ENCODE peak calls at places on chromosomes 6 and 20, in seven cellular contexts. One of them, this sample, is unnamed.

GRCh38 chr6:41356838-41357237 is 21.4 kb downstream of the NCR2 start:
- DNase-seq in A549: no peak
- DNase-seq in stomach: no peak
- DNase-seq in uterus: no peak
- DNase-seq in spleen: no peak
- DNase-seq in ovary: no peak
- DNase-seq in body of pancreas: no peak
- DNase-seq in this sample: no peak

GRCh38 chr20:35947489-35947888 is 6.8 kb downstream of the SCAND1 start:
- DNase-seq in A549: peak
- DNase-seq in stomach: no peak
- DNase-seq in uterus: no peak
- DNase-seq in spleen: no peak
- DNase-seq in ovary: no peak
- DNase-seq in body of pancreas: no peak
- DNase-seq in this sample: no peak

GRCh38 chr6:4580361-4580760 is 195.8 kb upstream of the CDYL start:
- DNase-seq in A549: no peak
- DNase-seq in stomach: no peak
- DNase-seq in uterus: no peak
- DNase-seq in spleen: no peak
- DNase-seq in ovary: no peak
- DNase-seq in body of pancreas: no peak
- DNase-seq in this sample: no peak

GRCh38 chr20:3238616-3239025 is 369 bp downstream of the SLC4A11 start:
- DNase-seq in A549: peak
- DNase-seq in stomach: peak
- DNase-seq in uterus: no peak
- DNase-seq in spleen: no peak
- DNase-seq in ovary: peak
- DNase-seq in body of pancreas: peak
- DNase-seq in this sample: no peak

GRCh38 chr6:75579951-75580350 is 21.7 kb upstream of the SENP6 start:
- DNase-seq in A549: no peak
- DNase-seq in stomach: no peak
- DNase-seq in uterus: no peak
- DNase-seq in spleen: no peak
- DNase-seq in ovary: no peak
- DNase-seq in body of pancreas: no peak
- DNase-seq in this sample: no peak

GRCh38 chr6:17932362-17932852 is 55.0 kb downstream of the KIF13A start:
- DNase-seq in A549: no peak
- DNase-seq in stomach: no peak
- DNase-seq in uterus: peak
- DNase-seq in spleen: no peak
- DNase-seq in ovary: no peak
- DNase-seq in body of pancreas: peak
- DNase-seq in this sample: no peak

GRCh38 chr20:18431206-18431605 is 35.6 kb downstream of the DZANK1 start:
- DNase-seq in A549: no peak
- DNase-seq in stomach: no peak
- DNase-seq in uterus: no peak
- DNase-seq in spleen: no peak
- DNase-seq in ovary: no peak
- DNase-seq in body of pancreas: no peak
- DNase-seq in this sample: no peak

GRCh38 chr20:54479138-54479906 is 3.9 kb downstream of the DOK5 start:
- DNase-seq in A549: no peak
- DNase-seq in stomach: no peak
- DNase-seq in uterus: no peak
- DNase-seq in spleen: no peak
- DNase-seq in ovary: no peak
- DNase-seq in body of pancreas: no peak
- DNase-seq in this sample: no peak

GRCh38 chr20:44651507-44652373 is at the start of gene ADA:
- DNase-seq in A549: peak
- DNase-seq in stomach: peak
- DNase-seq in uterus: peak
- DNase-seq in spleen: peak
- DNase-seq in ovary: peak
- DNase-seq in body of pancreas: peak
- DNase-seq in this sample: peak

GRCh38 chr20:38343798-38344701 is 2.2 kb upstream of the LBP start:
- DNase-seq in A549: no peak
- DNase-seq in stomach: no peak
- DNase-seq in uterus: no peak
- DNase-seq in spleen: no peak
- DNase-seq in ovary: no peak
- DNase-seq in body of pancreas: no peak
- DNase-seq in this sample: no peak

GRCh38 chr6:137013738-137014602 is 30.8 kb downstream of the IL20RA start:
- DNase-seq in A549: peak
- DNase-seq in stomach: no peak
- DNase-seq in uterus: peak
- DNase-seq in spleen: no peak
- DNase-seq in ovary: no peak
- DNase-seq in body of pancreas: no peak
- DNase-seq in this sample: no peak

GRCh38 chr20:52031206-52031573 is 160.4 kb downstream of the ZFP64 start:
- DNase-seq in A549: no peak
- DNase-seq in stomach: no peak
- DNase-seq in uterus: no peak
- DNase-seq in spleen: no peak
- DNase-seq in ovary: no peak
- DNase-seq in body of pancreas: no peak
- DNase-seq in this sample: no peak

GRCh38 chr6:137105375-137105774 is 60.6 kb upstream of the IL20RA start:
- DNase-seq in A549: no peak
- DNase-seq in stomach: no peak
- DNase-seq in uterus: no peak
- DNase-seq in spleen: no peak
- DNase-seq in ovary: no peak
- DNase-seq in body of pancreas: no peak
- DNase-seq in this sample: no peak

GRCh38 chr6:169556758-169557505 is 144.9 kb downstream of the WDR27 start:
- DNase-seq in A549: no peak
- DNase-seq in stomach: no peak
- DNase-seq in uterus: no peak
- DNase-seq in spleen: no peak
- DNase-seq in ovary: no peak
- DNase-seq in body of pancreas: no peak
- DNase-seq in this sample: no peak

GRCh38 chr6:117215353-117216090 is 49.8 kb upstream of the VGLL2 start:
- DNase-seq in A549: no peak
- DNase-seq in stomach: no peak
- DNase-seq in uterus: no peak
- DNase-seq in spleen: no peak
- DNase-seq in ovary: no peak
- DNase-seq in body of pancreas: no peak
- DNase-seq in this sample: no peak

GRCh38 chr20:4018015-4018748 is 2.8 kb upstream of the RNF24 start:
- DNase-seq in A549: no peak
- DNase-seq in stomach: no peak
- DNase-seq in uterus: no peak
- DNase-seq in spleen: no peak
- DNase-seq in ovary: no peak
- DNase-seq in body of pancreas: no peak
- DNase-seq in this sample: no peak

GRCh38 chr6:80636689-80637088 is 530.2 kb downstream of the BCKDHB start:
- DNase-seq in A549: no peak
- DNase-seq in stomach: no peak
- DNase-seq in uterus: no peak
- DNase-seq in spleen: no peak
- DNase-seq in ovary: no peak
- DNase-seq in body of pancreas: no peak
- DNase-seq in this sample: no peak

GRCh38 chr6:165615629-165616028 is 47.4 kb downstream of the PDE10A start:
- DNase-seq in A549: no peak
- DNase-seq in stomach: no peak
- DNase-seq in uterus: peak
- DNase-seq in spleen: no peak
- DNase-seq in ovary: no peak
- DNase-seq in body of pancreas: no peak
- DNase-seq in this sample: no peak

GRCh38 chr6:45741437-45742166 is 274.1 kb downstream of the CLIC5 start:
- DNase-seq in A549: no peak
- DNase-seq in stomach: peak
- DNase-seq in uterus: no peak
- DNase-seq in spleen: no peak
- DNase-seq in ovary: peak
- DNase-seq in body of pancreas: no peak
- DNase-seq in this sample: peak

GRCh38 chr6:16049178-16049577 is 79.7 kb upstream of the MYLIP start:
- DNase-seq in A549: no peak
- DNase-seq in stomach: no peak
- DNase-seq in uterus: no peak
- DNase-seq in spleen: no peak
- DNase-seq in ovary: no peak
- DNase-seq in body of pancreas: no peak
- DNase-seq in this sample: no peak

GRCh38 chr6:7878401-7878964 is 32.1 kb downstream of the TXNDC5 start:
- DNase-seq in A549: no peak
- DNase-seq in stomach: no peak
- DNase-seq in uterus: no peak
- DNase-seq in spleen: no peak
- DNase-seq in ovary: peak
- DNase-seq in body of pancreas: no peak
- DNase-seq in this sample: no peak

GRCh38 chr6:27126815-27127537 is 120.5 kb upstream of the PRSS16 start:
- DNase-seq in A549: peak
- DNase-seq in stomach: peak
- DNase-seq in uterus: peak
- DNase-seq in spleen: peak
- DNase-seq in ovary: peak
- DNase-seq in body of pancreas: peak
- DNase-seq in this sample: peak

GRCh38 chr20:37526238-37526838 is 1.3 kb downstream of the BLCAP start:
- DNase-seq in A549: no peak
- DNase-seq in stomach: no peak
- DNase-seq in uterus: no peak
- DNase-seq in spleen: peak
- DNase-seq in ovary: peak
- DNase-seq in body of pancreas: no peak
- DNase-seq in this sample: no peak

GRCh38 chr6:15911753-15912504 is 217.0 kb upstream of the MYLIP start:
- DNase-seq in A549: no peak
- DNase-seq in stomach: no peak
- DNase-seq in uterus: no peak
- DNase-seq in spleen: no peak
- DNase-seq in ovary: no peak
- DNase-seq in body of pancreas: no peak
- DNase-seq in this sample: no peak

GRCh38 chr6:163405412-163406309 is 8.9 kb upstream of the QKI start:
- DNase-seq in A549: no peak
- DNase-seq in stomach: peak
- DNase-seq in uterus: peak
- DNase-seq in spleen: peak
- DNase-seq in ovary: peak
- DNase-seq in body of pancreas: peak
- DNase-seq in this sample: peak

GRCh38 chr6:165573671-165574070 is 89.4 kb downstream of the PDE10A start:
- DNase-seq in A549: peak
- DNase-seq in stomach: peak
- DNase-seq in uterus: peak
- DNase-seq in spleen: no peak
- DNase-seq in ovary: peak
- DNase-seq in body of pancreas: peak
- DNase-seq in this sample: no peak

GRCh38 chr20:4012631-4013030 is 2.7 kb downstream of the RNF24 start:
- DNase-seq in A549: no peak
- DNase-seq in stomach: no peak
- DNase-seq in uterus: no peak
- DNase-seq in spleen: no peak
- DNase-seq in ovary: no peak
- DNase-seq in body of pancreas: no peak
- DNase-seq in this sample: no peak

GRCh38 chr20:20530428-20531151 is 162.7 kb downstream of the INSM1 start:
- DNase-seq in A549: no peak
- DNase-seq in stomach: no peak
- DNase-seq in uterus: no peak
- DNase-seq in spleen: no peak
- DNase-seq in ovary: no peak
- DNase-seq in body of pancreas: no peak
- DNase-seq in this sample: no peak

GRCh38 chr6:47059216-47059885 is 17.2 kb upstream of the ADGRF1 start:
- DNase-seq in A549: no peak
- DNase-seq in stomach: no peak
- DNase-seq in uterus: no peak
- DNase-seq in spleen: no peak
- DNase-seq in ovary: no peak
- DNase-seq in body of pancreas: no peak
- DNase-seq in this sample: no peak

GRCh38 chr6:111228094-111228493 is 140.8 kb downstream of the SLC16A10 start:
- DNase-seq in A549: no peak
- DNase-seq in stomach: no peak
- DNase-seq in uterus: no peak
- DNase-seq in spleen: no peak
- DNase-seq in ovary: no peak
- DNase-seq in body of pancreas: no peak
- DNase-seq in this sample: no peak

GRCh38 chr20:661474-662288 is 8.7 kb upstream of the SRXN1 start:
- DNase-seq in A549: no peak
- DNase-seq in stomach: no peak
- DNase-seq in uterus: no peak
- DNase-seq in spleen: peak
- DNase-seq in ovary: no peak
- DNase-seq in body of pancreas: no peak
- DNase-seq in this sample: no peak
- H3K4me3 ChIP-seq in A549: no peak
- H3K4me3 ChIP-seq in stomach: no peak
- H3K4me3 ChIP-seq in uterus: no peak
- H3K4me3 ChIP-seq in spleen: no peak
- H3K4me3 ChIP-seq in ovary: no peak
- H3K4me3 ChIP-seq in body of pancreas: no peak
- H3K4me3 ChIP-seq in this sample: no peak

GRCh38 chr6:37818536-37819176 is 871 bp upstream of the ZFAND3 start:
- DNase-seq in A549: peak
- DNase-seq in stomach: peak
- DNase-seq in uterus: peak
- DNase-seq in spleen: peak
- DNase-seq in ovary: peak
- DNase-seq in body of pancreas: peak
- DNase-seq in this sample: peak
- TF ChIP-seq POLR2A in A549: peak
- TF ChIP-seq POLR2A in stomach: no peak
- TF ChIP-seq POLR2A in uterus: peak
- TF ChIP-seq POLR2A in spleen: peak
- TF ChIP-seq POLR2A in ovary: peak
- TF ChIP-seq POLR2A in body of pancreas: peak
- TF ChIP-seq POLR2A in this sample: peak

GRCh38 chr20:33490023-33490933 is at the start of gene CBFA2T2:
- DNase-seq in A549: peak
- DNase-seq in stomach: no peak
- DNase-seq in uterus: no peak
- DNase-seq in spleen: no peak
- DNase-seq in ovary: peak
- DNase-seq in body of pancreas: no peak
- DNase-seq in this sample: peak
- H3K4me3 ChIP-seq in A549: peak
- H3K4me3 ChIP-seq in stomach: peak
- H3K4me3 ChIP-seq in uterus: peak
- H3K4me3 ChIP-seq in spleen: peak
- H3K4me3 ChIP-seq in ovary: peak
- H3K4me3 ChIP-seq in body of pancreas: peak
- H3K4me3 ChIP-seq in this sample: peak

GRCh38 chr6:44161997-44162338 is 3.3 kb downstream of the CAPN11 start:
- DNase-seq in A549: no peak
- DNase-seq in stomach: no peak
- DNase-seq in uterus: no peak
- DNase-seq in spleen: no peak
- DNase-seq in ovary: no peak
- DNase-seq in body of pancreas: no peak
- DNase-seq in this sample: no peak
- TF ChIP-seq POLR2A in A549: no peak
- TF ChIP-seq POLR2A in stomach: no peak
- TF ChIP-seq POLR2A in uterus: no peak
- TF ChIP-seq POLR2A in spleen: no peak
- TF ChIP-seq POLR2A in ovary: no peak
- TF ChIP-seq POLR2A in body of pancreas: no peak
- TF ChIP-seq POLR2A in this sample: no peak